ENCODE peak calls at places on chromosomes 16 and 17, in five cellular contexts. P is H9; F is stimulated activated CD8-positive, alpha-beta memory T cell treated with anti-CD3 and anti-CD28 coated beads, Interleukin-4, amount 100 ng/mL, for 1 hour; N is activated naive CD8-positive, alpha-beta T cell treated with anti-CD3 and anti-CD28 coated beads for 36 hours; V is substantia nigra. E is an unnamed sample.

GRCh38 chr16:35690413-35690812 is 2231.0 kb downstream of the TP53TG3F start:
- DNase-seq in P (no peak), F (no peak), N (no peak), V (no peak), E (no peak)

GRCh38 chr17:15456486-15456885 is 10.9 kb downstream of the CDRT4 start:
- DNase-seq in P (no peak), F (no peak), N (no peak), V (no peak), E (no peak)

GRCh38 chr17:60630352-60630751 is 30.4 kb downstream of the PPM1D start:
- DNase-seq in P (no peak), F (no peak), N (no peak), V (no peak), E (peak; percentile 47)

GRCh38 chr16:71540-72341 is 690 bp downstream of the RHBDF1 start:
- DNase-seq in P (peak; percentile 92), F (no peak), N (no peak), V (no peak), E (peak; percentile 54)

GRCh38 chr16:72474511-72475123 is 302.7 kb upstream of the PMFBP1 start:
- DNase-seq in P (no peak), F (no peak), N (no peak), V (no peak), E (peak; percentile 81)

GRCh38 chr16:21116148-21116693 is 34.4 kb downstream of the DNAH3 start:
- DNase-seq in P (peak; percentile 47), F (no peak), N (peak; percentile 4), V (no peak), E (no peak)

GRCh38 chr17:70006159-70006558 is 68.9 kb upstream of the KCNJ16 start:
- DNase-seq in P (no peak), F (no peak), N (no peak), V (no peak), E (no peak)

GRCh38 chr17:964881-965280 is 14.7 kb downstream of the NXN start:
- DNase-seq in P (no peak), F (no peak), N (no peak), V (no peak), E (no peak)

GRCh38 chr17:45734598-45734997 is 49.5 kb upstream of the CRHR1 start:
- DNase-seq in P (peak; percentile 7), F (no peak), N (no peak), V (no peak), E (no peak)

GRCh38 chr17:62720126-62720850 is 87.8 kb downstream of the MARCHF10 start:
- DNase-seq in P (peak; percentile 44), F (no peak), N (no peak), V (no peak), E (no peak)

GRCh38 chr17:42198897-42199296 is 4.6 kb upstream of the GHDC start:
- DNase-seq in P (no peak), F (no peak), N (no peak), V (no peak), E (no peak)

GRCh38 chr17:44473367-44473766 is 29.8 kb downstream of the GPATCH8 start:
- DNase-seq in P (no peak), F (no peak), N (no peak), V (no peak), E (no peak)

GRCh38 chr16:49605536-49606241 is 232.1 kb downstream of the C16orf78 start:
- DNase-seq in P (peak; percentile 7), F (no peak), N (no peak), V (no peak), E (no peak)

GRCh38 chr16:12120331-12120981 is 143.9 kb downstream of the SNX29 start:
- DNase-seq in P (no peak), F (no peak), N (no peak), V (no peak), E (peak; percentile 95)

GRCh38 chr16:65373095-65373494 is 251.2 kb upstream of the CDH11 start:
- DNase-seq in P (no peak), F (no peak), N (no peak), V (no peak), E (no peak)

GRCh38 chr17:34579979-34580684 is 750 bp downstream of the TMEM132E start:
- DNase-seq in P (peak; percentile 65), F (no peak), N (peak; percentile 14), V (no peak), E (no peak)

GRCh38 chr17:65099941-65100315 is 37.2 kb upstream of the RGS9 start:
- DNase-seq in P (peak; percentile 51), F (no peak), N (peak; percentile 78), V (no peak), E (peak; percentile 99)

GRCh38 chr16:711548-712320 is 3.2 kb upstream of the METRN start:
- DNase-seq in P (peak; percentile 85), F (peak; percentile 58), N (peak; percentile 84), V (peak; percentile 64), E (peak; percentile 46)

GRCh38 chr16:48158296-48158695 is 2.5 kb upstream of the ABCC12 start:
- DNase-seq in P (no peak), F (no peak), N (peak; percentile 67), V (no peak), E (peak; percentile 55)

GRCh38 chr17:78905111-78905510 is 2.1 kb upstream of the CEP295NL start:
- DNase-seq in P (no peak), F (no peak), N (no peak), V (no peak), E (no peak)

GRCh38 chr16:80614908-80615696 is 74.3 kb downstream of the DYNLRB2 start:
- DNase-seq in P (no peak), F (no peak), N (no peak), V (no peak), E (peak; percentile 92)

GRCh38 chr16:31085873-31086628 is 2.7 kb downstream of the PRSS53 start:
- DNase-seq in P (peak; percentile 26), F (no peak), N (no peak), V (no peak), E (no peak)

GRCh38 chr17:3697157-3697515 is 1.2 kb upstream of the P2RX5 start:
- DNase-seq in P (no peak), F (no peak), N (no peak), V (no peak), E (no peak)

GRCh38 chr17:15086776-15087175 is 178.3 kb downstream of the PMP22 start:
- DNase-seq in P (no peak), F (no peak), N (no peak), V (no peak), E (no peak)

GRCh38 chr17:81010935-81011334 is 19.3 kb downstream of the CHMP6 start:
- DNase-seq in P (no peak), F (no peak), N (no peak), V (no peak), E (no peak)

GRCh38 chr17:38601539-38602351 is 4.0 kb downstream of the SRCIN1 start:
- DNase-seq in P (peak; percentile 85), F (no peak), N (no peak), V (no peak), E (no peak)

GRCh38 chr17:51794466-51794865 is 364.0 kb downstream of the CA10 start:
- DNase-seq in P (no peak), F (no peak), N (no peak), V (no peak), E (no peak)